ENCODE peak calls at places on chromosomes 2 and 18, in five cellular contexts. One of them, this sample, is unnamed.

GRCh38 chr2:205687018-205687956 is 5.0 kb downstream of the NRP2 start:
- DNase-seq in left ventricle myocardium superior: no peak
- DNase-seq in thoracic aorta: no peak
- DNase-seq in T follicular helper cell: no peak
- DNase-seq in RCC 7860: no peak
- DNase-seq in this sample: no peak

GRCh38 chr18:51030537-51031258 is 685 bp downstream of the SMAD4 start:
- DNase-seq in RCC 7860: no peak
- DNase-seq in left ventricle myocardium superior: peak; percentile 86
- DNase-seq in T follicular helper cell: peak; percentile 63
- DNase-seq in thoracic aorta: no peak
- DNase-seq in this sample: peak; percentile 64

GRCh38 chr18:39622431-39622830 is 2056.8 kb upstream of the CELF4 start:
- DNase-seq in thoracic aorta: no peak
- DNase-seq in RCC 7860: no peak
- DNase-seq in T follicular helper cell: no peak
- DNase-seq in left ventricle myocardium superior: no peak
- DNase-seq in this sample: no peak

GRCh38 chr2:11998218-11998617 is 251.8 kb downstream of the LPIN1 start:
- DNase-seq in thoracic aorta: no peak
- DNase-seq in left ventricle myocardium superior: no peak
- DNase-seq in T follicular helper cell: no peak
- DNase-seq in RCC 7860: no peak
- DNase-seq in this sample: no peak

GRCh38 chr2:112630268-112630667 is 15.5 kb upstream of the SLC20A1 start:
- DNase-seq in thoracic aorta: no peak
- DNase-seq in left ventricle myocardium superior: no peak
- DNase-seq in RCC 7860: no peak
- DNase-seq in T follicular helper cell: no peak
- DNase-seq in this sample: no peak

GRCh38 chr2:238487134-238487533 is 60.4 kb downstream of the ASB1 start:
- DNase-seq in thoracic aorta: no peak
- DNase-seq in left ventricle myocardium superior: no peak
- DNase-seq in T follicular helper cell: no peak
- DNase-seq in RCC 7860: no peak
- DNase-seq in this sample: no peak

GRCh38 chr18:66555585-66555984 is 48.3 kb downstream of the CDH19 start:
- DNase-seq in T follicular helper cell: no peak
- DNase-seq in thoracic aorta: no peak
- DNase-seq in RCC 7860: no peak
- DNase-seq in left ventricle myocardium superior: no peak
- DNase-seq in this sample: no peak

GRCh38 chr2:121873870-121874269 is 118.4 kb downstream of the TSN start:
- DNase-seq in T follicular helper cell: no peak
- DNase-seq in left ventricle myocardium superior: no peak
- DNase-seq in RCC 7860: no peak
- DNase-seq in thoracic aorta: no peak
- DNase-seq in this sample: no peak

GRCh38 chr2:1653137-1653789 is 91.1 kb downstream of the PXDN start:
- DNase-seq in left ventricle myocardium superior: peak; percentile 68
- DNase-seq in RCC 7860: peak; percentile 95
- DNase-seq in T follicular helper cell: no peak
- DNase-seq in thoracic aorta: peak; percentile 87
- DNase-seq in this sample: peak; percentile 98

GRCh38 chr2:111168528-111168929 is 47.8 kb downstream of the BCL2L11 start:
- DNase-seq in T follicular helper cell: no peak
- DNase-seq in thoracic aorta: no peak
- DNase-seq in left ventricle myocardium superior: peak; percentile 46
- DNase-seq in RCC 7860: peak; percentile 53
- DNase-seq in this sample: peak; percentile 64

GRCh38 chr2:222319576-222320440 is 21.0 kb upstream of the PAX3 start:
- DNase-seq in RCC 7860: no peak
- DNase-seq in T follicular helper cell: no peak
- DNase-seq in thoracic aorta: no peak
- DNase-seq in left ventricle myocardium superior: peak; percentile 67
- DNase-seq in this sample: peak; percentile 31

GRCh38 chr2:171819453-171819852 is 74.6 kb downstream of the SLC25A12 start:
- DNase-seq in left ventricle myocardium superior: no peak
- DNase-seq in RCC 7860: no peak
- DNase-seq in T follicular helper cell: no peak
- DNase-seq in thoracic aorta: no peak
- DNase-seq in this sample: no peak

GRCh38 chr2:128446866-128447537 is 128.3 kb upstream of the HS6ST1 start:
- DNase-seq in T follicular helper cell: no peak
- DNase-seq in thoracic aorta: no peak
- DNase-seq in RCC 7860: no peak
- DNase-seq in left ventricle myocardium superior: no peak
- DNase-seq in this sample: no peak

GRCh38 chr2:118237451-118237850 is 149.2 kb downstream of the INSIG2 start:
- DNase-seq in thoracic aorta: no peak
- DNase-seq in left ventricle myocardium superior: no peak
- DNase-seq in RCC 7860: no peak
- DNase-seq in T follicular helper cell: no peak
- DNase-seq in this sample: no peak

GRCh38 chr2:5546176-5546575 is 146.0 kb upstream of the SOX11 start:
- DNase-seq in T follicular helper cell: no peak
- DNase-seq in left ventricle myocardium superior: no peak
- DNase-seq in RCC 7860: peak; percentile 26
- DNase-seq in thoracic aorta: no peak
- DNase-seq in this sample: no peak

GRCh38 chr2:84603911-84604310 is 87.6 kb downstream of the DNAH6 start:
- DNase-seq in thoracic aorta: no peak
- DNase-seq in left ventricle myocardium superior: no peak
- DNase-seq in RCC 7860: no peak
- DNase-seq in T follicular helper cell: no peak
- DNase-seq in this sample: no peak

GRCh38 chr2:119694994-119695521 is 16.1 kb downstream of the TMEM177 start:
- DNase-seq in RCC 7860: peak; percentile 17
- DNase-seq in left ventricle myocardium superior: no peak
- DNase-seq in thoracic aorta: no peak
- DNase-seq in T follicular helper cell: peak; percentile 22
- DNase-seq in this sample: peak; percentile 26

GRCh38 chr2:241950413-241950863 is 80.9 kb downstream of the RTP5 start:
- DNase-seq in left ventricle myocardium superior: no peak
- DNase-seq in thoracic aorta: no peak
- DNase-seq in T follicular helper cell: no peak
- DNase-seq in RCC 7860: no peak
- DNase-seq in this sample: no peak

GRCh38 chr18:73545497-73545896 is 602.1 kb downstream of the FBXO15 start:
- DNase-seq in thoracic aorta: no peak
- DNase-seq in RCC 7860: no peak
- DNase-seq in T follicular helper cell: no peak
- DNase-seq in left ventricle myocardium superior: no peak
- DNase-seq in this sample: no peak

GRCh38 chr2:218020966-218021535 is 18.3 kb upstream of the TNS1 start:
- DNase-seq in thoracic aorta: no peak
- DNase-seq in RCC 7860: no peak
- DNase-seq in left ventricle myocardium superior: no peak
- DNase-seq in T follicular helper cell: no peak
- DNase-seq in this sample: no peak

GRCh38 chr2:180291552-180292421 is 284.7 kb upstream of the CWC22 start:
- DNase-seq in RCC 7860: peak; percentile 50
- DNase-seq in T follicular helper cell: no peak
- DNase-seq in thoracic aorta: no peak
- DNase-seq in left ventricle myocardium superior: no peak
- DNase-seq in this sample: no peak

GRCh38 chr2:67694464-67694863 is 297.3 kb downstream of the ETAA1 start:
- DNase-seq in left ventricle myocardium superior: no peak
- DNase-seq in T follicular helper cell: no peak
- DNase-seq in RCC 7860: no peak
- DNase-seq in thoracic aorta: no peak
- DNase-seq in this sample: no peak

GRCh38 chr2:30686000-30686399 is 121.2 kb downstream of the CAPN13 start:
- DNase-seq in left ventricle myocardium superior: no peak
- DNase-seq in T follicular helper cell: no peak
- DNase-seq in RCC 7860: no peak
- DNase-seq in thoracic aorta: no peak
- DNase-seq in this sample: peak; percentile 28

GRCh38 chr2:176595986-176596385 is 326.7 kb downstream of the MTX2 start:
- DNase-seq in RCC 7860: no peak
- DNase-seq in T follicular helper cell: no peak
- DNase-seq in thoracic aorta: no peak
- DNase-seq in left ventricle myocardium superior: no peak
- DNase-seq in this sample: no peak

GRCh38 chr2:43637030-43637803 is at the start of gene PLEKHH2:
- DNase-seq in RCC 7860: peak; percentile 72
- DNase-seq in left ventricle myocardium superior: peak; percentile 91
- DNase-seq in T follicular helper cell: peak; percentile 83
- DNase-seq in thoracic aorta: peak; percentile 55
- DNase-seq in this sample: peak; percentile 90

GRCh38 chr18:3645384-3646156 is 195.6 kb downstream of the TGIF1 start:
- DNase-seq in RCC 7860: no peak
- DNase-seq in T follicular helper cell: no peak
- DNase-seq in left ventricle myocardium superior: no peak
- DNase-seq in thoracic aorta: no peak
- DNase-seq in this sample: no peak

GRCh38 chr2:110727923-110728322 is 4.5 kb upstream of the ACOXL start:
- DNase-seq in T follicular helper cell: no peak
- DNase-seq in thoracic aorta: no peak
- DNase-seq in left ventricle myocardium superior: no peak
- DNase-seq in RCC 7860: no peak
- DNase-seq in this sample: no peak

GRCh38 chr18:42513416-42513815 is 558.4 kb downstream of the PIK3C3 start:
- DNase-seq in RCC 7860: no peak
- DNase-seq in thoracic aorta: no peak
- DNase-seq in T follicular helper cell: no peak
- DNase-seq in left ventricle myocardium superior: no peak
- DNase-seq in this sample: no peak

GRCh38 chr18:35566019-35566418 is 15.5 kb upstream of the GALNT1 start:
- DNase-seq in left ventricle myocardium superior: no peak
- DNase-seq in T follicular helper cell: no peak
- DNase-seq in thoracic aorta: no peak
- DNase-seq in RCC 7860: no peak
- DNase-seq in this sample: no peak

GRCh38 chr18:22983175-22983574 is 50.0 kb downstream of the RBBP8 start:
- DNase-seq in thoracic aorta: no peak
- DNase-seq in left ventricle myocardium superior: no peak
- DNase-seq in T follicular helper cell: no peak
- DNase-seq in RCC 7860: peak; percentile 36
- DNase-seq in this sample: peak; percentile 66

GRCh38 chr2:221402072-221402471 is 170.0 kb downstream of the EPHA4 start:
- DNase-seq in T follicular helper cell: no peak
- DNase-seq in thoracic aorta: no peak
- DNase-seq in RCC 7860: no peak
- DNase-seq in left ventricle myocardium superior: no peak
- DNase-seq in this sample: no peak

This sample was measured in ACHN.